ENCODE peak calls at places on chromosomes 11 and 22, in eight cellular contexts. K is tibial nerve, V is K562, F is IMR-90, D is A549, U is adrenal gland, J is suprapubic skin, W is thyroid gland. S is an unnamed sample.

GRCh38 chr11:114129699-114130659 is 70.5 kb downstream of the ZBTB16 start:
- DNase-seq in K (no peak), V (no peak), F (no peak), D (no peak), U (no peak), J (no peak), W (no peak), S (peak)

GRCh38 chr11:129733981-129734380 is 81.7 kb upstream of the TMEM45B start:
- DNase-seq in K (no peak), V (no peak), F (no peak), D (no peak), U (no peak), J (no peak), W (no peak), S (no peak)

GRCh38 chr11:3159296-3160190 is 5.6 kb downstream of the OSBPL5 start:
- DNase-seq in K (peak), V (no peak), F (no peak), D (no peak), U (peak), J (peak), W (peak), S (peak)

GRCh38 chr11:848380-848931 is 5.8 kb downstream of the TSPAN4 start:
- DNase-seq in K (no peak), V (peak), F (no peak), D (no peak), U (peak), J (no peak), W (peak), S (no peak)

GRCh38 chr11:94650756-94651155 is 83.6 kb downstream of the PIWIL4 start:
- DNase-seq in K (peak), V (no peak), F (peak), D (no peak), U (peak), J (no peak), W (peak), S (peak)

GRCh38 chr11:17423533-17424310 is 35.3 kb upstream of the KCNJ11 start:
- DNase-seq in K (no peak), V (no peak), F (no peak), D (peak), U (no peak), J (no peak), W (no peak), S (peak)

GRCh38 chr22:19641254-19641982 is 72.9 kb upstream of the SEPTIN5 start:
- DNase-seq in K (no peak), V (peak), F (no peak), D (peak), U (no peak), J (no peak), W (peak), S (peak)

GRCh38 chr11:83249972-83250593 is 36.1 kb downstream of the CCDC90B start:
- DNase-seq in K (no peak), V (peak), F (peak), D (peak), U (no peak), J (no peak), W (no peak), S (no peak)

GRCh38 chr11:65921876-65922275 is 2.6 kb downstream of the DRAP1 start:
- DNase-seq in K (no peak), V (no peak), F (no peak), D (no peak), U (no peak), J (no peak), W (no peak), S (no peak)

GRCh38 chr11:17386331-17387084 is 2.0 kb downstream of the KCNJ11 start:
- DNase-seq in K (no peak), V (peak), F (peak), D (peak), U (peak), J (peak), W (peak), S (peak)

GRCh38 chr11:29075726-29076125 is 941.1 kb downstream of the KCNA4 start:
- DNase-seq in K (no peak), V (no peak), F (no peak), D (no peak), U (no peak), J (no peak), W (no peak), S (no peak)

GRCh38 chr11:112470355-112470754 is 209.7 kb upstream of the PLET1 start:
- DNase-seq in K (no peak), V (no peak), F (peak), D (no peak), U (no peak), J (no peak), W (no peak), S (no peak)

GRCh38 chr11:18277560-18278271 is 11.7 kb downstream of the SAA1 start:
- DNase-seq in K (no peak), V (peak), F (peak), D (no peak), U (peak), J (no peak), W (no peak), S (peak)

GRCh38 chr11:126419801-126420729 is 64.6 kb downstream of the ST3GAL4 start:
- DNase-seq in K (no peak), V (peak), F (peak), D (no peak), U (peak), J (no peak), W (no peak), S (no peak)

GRCh38 chr11:8266246-8267241 is 2.9 kb upstream of the LMO1 start:
- DNase-seq in K (no peak), V (no peak), F (no peak), D (no peak), U (peak), J (peak), W (no peak), S (no peak)

GRCh38 chr11:67438121-67438902 is 830 bp upstream of the PTPRCAP start:
- DNase-seq in K (no peak), V (no peak), F (no peak), D (no peak), U (no peak), J (no peak), W (no peak), S (no peak)

GRCh38 chr11:67436459-67437081 is 912 bp downstream of the PTPRCAP start:
- DNase-seq in K (no peak), V (peak), F (no peak), D (no peak), U (no peak), J (no peak), W (no peak), S (no peak)

GRCh38 chr11:67435727-67436458 is 1.6 kb downstream of the PTPRCAP start:
- DNase-seq in K (no peak), V (no peak), F (no peak), D (no peak), U (no peak), J (no peak), W (no peak), S (no peak)

GRCh38 chr11:67435031-67435726 is 2.3 kb downstream of the PTPRCAP start:
- DNase-seq in K (no peak), V (no peak), F (no peak), D (no peak), U (no peak), J (no peak), W (no peak), S (no peak)

GRCh38 chr11:67437082-67437821 is at the start of gene PTPRCAP:
- DNase-seq in K (no peak), V (peak), F (no peak), D (no peak), U (no peak), J (no peak), W (no peak), S (no peak)
- H3K4me3 ChIP-seq in K (no peak), V (no peak), F (no peak), D (no peak), U (no peak), J (peak), W (no peak), S (no peak)

GRCh38 chr11:124643042-124643604 is 20.5 kb downstream of the TBRG1 start:
- DNase-seq in K (no peak), V (no peak), F (no peak), D (no peak), U (no peak), J (no peak), W (no peak), S (no peak)

GRCh38 chr11:124644426-124645280 is 22.0 kb downstream of the TBRG1 start:
- DNase-seq in K (peak), V (peak), F (peak), D (peak), U (peak), J (peak), W (peak), S (peak)

GRCh38 chr11:124646148-124646547 is 23.5 kb downstream of the TBRG1 start:
- DNase-seq in K (no peak), V (no peak), F (no peak), D (no peak), U (no peak), J (no peak), W (no peak), S (no peak)

GRCh38 chr11:124642628-124643027 is 20.0 kb downstream of the TBRG1 start:
- DNase-seq in K (no peak), V (no peak), F (no peak), D (no peak), U (no peak), J (no peak), W (no peak), S (no peak)

GRCh38 chr11:124643605-124644425 is 21.2 kb downstream of the TBRG1 start:
- DNase-seq in K (no peak), V (peak), F (peak), D (no peak), U (no peak), J (no peak), W (no peak), S (no peak)
- TF ChIP-seq POLR2A in K (no peak), V (no peak), F (no peak), D (no peak), U (no peak), J (no peak), W (no peak), S (no peak)

DNA sequence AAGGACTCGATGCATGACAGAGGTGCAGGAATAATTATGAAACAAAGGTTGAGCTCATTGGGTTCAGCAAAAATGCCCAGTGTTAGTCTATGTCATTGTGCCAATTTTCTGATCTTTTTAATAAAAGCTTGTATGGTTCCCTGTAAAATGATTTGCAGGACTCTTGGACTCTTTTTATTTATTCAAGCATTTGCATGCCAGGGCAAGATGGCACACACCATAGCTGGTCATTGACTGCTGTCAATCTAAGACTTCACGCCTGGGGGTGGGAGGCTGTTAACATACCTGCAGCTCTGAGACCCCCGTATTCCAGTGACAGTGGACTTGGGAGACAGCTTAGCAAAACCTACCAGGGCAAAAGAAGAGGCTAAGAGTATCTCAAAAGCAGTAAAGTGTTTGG is 32.0 kb upstream of the ANO1 start:
- DNase-seq in K (no peak), V (no peak), F (no peak), D (no peak), U (peak), J (no peak), W (no peak), S (no peak)
- H3K4me3 ChIP-seq in K (no peak), V (no peak), F (no peak), D (no peak), U (no peak), J (no peak), W (no peak), S (no peak)

DNA sequence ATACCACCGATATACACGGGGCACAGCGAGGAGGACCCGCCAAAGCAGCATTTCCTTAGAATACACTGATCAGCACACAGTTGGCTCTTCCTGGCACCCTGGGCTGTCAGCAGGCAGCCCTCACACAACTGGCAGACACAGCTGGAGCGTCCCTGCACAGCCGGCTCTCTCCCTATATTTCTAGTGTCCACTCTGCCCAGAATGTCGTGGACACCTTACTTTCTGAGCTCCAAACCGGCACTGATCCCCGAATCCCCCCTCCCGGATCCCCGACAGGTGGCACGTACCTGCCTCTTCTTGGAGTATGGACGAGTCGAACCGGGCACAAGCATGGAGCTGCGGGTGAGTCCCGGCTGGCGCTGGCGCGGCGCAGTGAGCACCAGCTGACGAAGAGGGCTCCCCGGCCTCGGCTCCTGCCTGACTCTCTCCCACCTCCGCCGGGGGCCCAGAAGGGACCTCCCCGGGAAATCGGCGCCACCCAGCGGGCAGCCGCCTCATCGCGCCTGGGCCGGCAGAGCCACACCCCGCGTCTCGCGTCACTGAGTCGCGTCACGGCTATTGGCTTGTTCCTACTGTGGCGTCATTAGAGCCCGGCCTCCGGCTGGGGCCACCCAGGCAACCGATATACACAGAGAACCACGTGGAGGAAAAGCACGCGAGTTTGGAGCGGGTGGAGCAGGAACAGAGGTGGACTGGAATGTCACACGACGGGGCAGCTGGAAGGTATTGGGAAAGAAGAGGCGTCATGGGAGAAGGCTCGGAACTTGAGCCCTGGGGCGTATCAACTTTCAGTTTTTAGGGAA is at the start of gene USP2:
- DNase-seq in K (peak), V (peak), F (peak), D (peak), U (peak), J (peak), W (peak), S (peak)
- TF ChIP-seq POLR2A in K (peak), V (peak), F (no peak), D (no peak), U (peak), J (no peak), W (peak), S (peak)

S was measured in body of pancreas.